ENCODE peak calls at places on chromosomes 2 and 18, in six cellular contexts. N is ELR; M is glutamatergic neuron; A is kidney; B is activated CD4-positive, CD25-positive, alpha-beta regulatory T cell treated with anti-CD3 and anti-CD28 coated beads, Interleukin-2, amount 50 U/mL, for 72 hours; C is hippocampal formation. W is an unnamed sample.

GRCh38 chr18:36420826-36421225 is 123.3 kb downstream of the FHOD3 start:
- DNase-seq in N (no peak), M (no peak), A (no peak), B (no peak), C (no peak), W (no peak)

GRCh38 chr2:101145406-101145805 is 5.8 kb downstream of the TBC1D8 start:
- DNase-seq in N (peak), M (no peak), A (no peak), B (no peak), C (no peak), W (no peak)

GRCh38 chr2:241627675-241628074 is 9.3 kb downstream of the THAP4 start:
- DNase-seq in N (no peak), M (no peak), A (no peak), B (no peak), C (no peak), W (no peak)

GRCh38 chr18:48226401-48226800 is 182.8 kb downstream of the ZBTB7C start:
- DNase-seq in N (no peak), M (no peak), A (no peak), B (no peak), C (no peak), W (no peak)

GRCh38 chr18:55587341-55588000 is 521 bp downstream of the TCF4 start:
- DNase-seq in N (peak), M (no peak), A (no peak), B (no peak), C (peak), W (no peak)

GRCh38 chr18:24616638-24617037 is 156.2 kb downstream of the HRH4 start:
- DNase-seq in N (no peak), M (no peak), A (no peak), B (no peak), C (no peak), W (no peak)

GRCh38 chr2:43102366-43103092 is 123.9 kb downstream of the ZFP36L2 start:
- DNase-seq in N (no peak), M (no peak), A (peak), B (no peak), C (no peak), W (no peak)

GRCh38 chr2:205086689-205087088 is 541.4 kb downstream of the PARD3B start:
- DNase-seq in N (peak), M (no peak), A (no peak), B (no peak), C (no peak), W (no peak)

GRCh38 chr2:69717902-69718301 is 24.0 kb upstream of the ANXA4 start:
- DNase-seq in N (no peak), M (no peak), A (no peak), B (no peak), C (no peak), W (peak)

GRCh38 chr2:95526360-95527341 is 42.1 kb upstream of the TRIM43B start:
- DNase-seq in N (peak), M (peak), A (peak), B (peak), C (peak), W (no peak)

GRCh38 chr18:37266290-37266689 is 299.3 kb downstream of the CELF4 start:
- DNase-seq in N (no peak), M (peak), A (no peak), B (no peak), C (no peak), W (no peak)

GRCh38 chr18:22169011-22169888 is at the start of gene GATA6:
- DNase-seq in N (peak), M (peak), A (peak), B (no peak), C (no peak), W (peak)

GRCh38 chr2:20378891-20379519 is 28.4 kb upstream of the PUM2 start:
- DNase-seq in N (peak), M (peak), A (peak), B (no peak), C (peak), W (peak)

GRCh38 chr18:9058426-9058825 is 44.1 kb upstream of the NDUFV2 start:
- DNase-seq in N (no peak), M (no peak), A (no peak), B (no peak), C (no peak), W (no peak)

GRCh38 chr2:240142859-240143258 is 2.4 kb upstream of the OTOS start:
- DNase-seq in N (no peak), M (no peak), A (peak), B (no peak), C (no peak), W (no peak)

GRCh38 chr2:104472076-104472475 is 381.8 kb upstream of the POU3F3 start:
- DNase-seq in N (no peak), M (no peak), A (no peak), B (no peak), C (no peak), W (no peak)

GRCh38 chr2:203551653-203552250 is 16.7 kb upstream of the RAPH1 start:
- DNase-seq in N (no peak), M (no peak), A (no peak), B (no peak), C (no peak), W (no peak)

W was measured in astrocyte of the cerebellum.